ENCODE peak calls at places on chromosomes 16 and 17, in nine cellular contexts. One of them, this sample, is unnamed.

GRCh38 chr16:4928227-4928626 is 8.7 kb downstream of the PPL start:
- DNase-seq in GM23248: no peak
- DNase-seq in EH: no peak
- DNase-seq in frontal cortex: no peak
- DNase-seq in lower lobe of right lung: no peak
- DNase-seq in Calu3: no peak
- DNase-seq in smooth muscle cell of the brain vasculature: no peak
- DNase-seq in stimulated activated CD4-positive, alpha-beta T cell treated with anti-CD3 and anti-CD28 coated beads, Interleukin-1b, Interleukin-23, amount 100 ng/mL, for 1 hour: no peak
- DNase-seq in stimulated activated CD8-positive, alpha-beta memory T cell treated with anti-CD3 and anti-CD28 coated beads, Interleukin-15, amount 100 ng/mL, for 1 hour: no peak
- DNase-seq in this sample: no peak

GRCh38 chr17:17387461-17388362 is 84.5 kb downstream of the NT5M start:
- DNase-seq in frontal cortex: no peak
- DNase-seq in Calu3: peak; percentile 89
- DNase-seq in stimulated activated CD8-positive, alpha-beta memory T cell treated with anti-CD3 and anti-CD28 coated beads, Interleukin-15, amount 100 ng/mL, for 1 hour: no peak
- DNase-seq in GM23248: peak; percentile 12
- DNase-seq in smooth muscle cell of the brain vasculature: no peak
- DNase-seq in stimulated activated CD4-positive, alpha-beta T cell treated with anti-CD3 and anti-CD28 coated beads, Interleukin-1b, Interleukin-23, amount 100 ng/mL, for 1 hour: no peak
- DNase-seq in EH: no peak
- DNase-seq in lower lobe of right lung: peak; percentile 69
- DNase-seq in this sample: peak; percentile 55

GRCh38 chr16:85306071-85306792 is 194.0 kb upstream of the CIBAR2 start:
- DNase-seq in GM23248: peak; percentile 95
- DNase-seq in stimulated activated CD4-positive, alpha-beta T cell treated with anti-CD3 and anti-CD28 coated beads, Interleukin-1b, Interleukin-23, amount 100 ng/mL, for 1 hour: peak; percentile 22
- DNase-seq in lower lobe of right lung: peak; percentile 96
- DNase-seq in stimulated activated CD8-positive, alpha-beta memory T cell treated with anti-CD3 and anti-CD28 coated beads, Interleukin-15, amount 100 ng/mL, for 1 hour: peak; percentile 57
- DNase-seq in frontal cortex: peak; percentile 51
- DNase-seq in EH: peak; percentile 88
- DNase-seq in Calu3: peak; percentile 81
- DNase-seq in smooth muscle cell of the brain vasculature: no peak
- DNase-seq in this sample: peak; percentile 92

GRCh38 chr16:50616883-50617629 is 64.1 kb downstream of the SNX20 start:
- DNase-seq in frontal cortex: no peak
- DNase-seq in smooth muscle cell of the brain vasculature: no peak
- DNase-seq in Calu3: no peak
- DNase-seq in GM23248: no peak
- DNase-seq in EH: peak; percentile 27
- DNase-seq in lower lobe of right lung: no peak
- DNase-seq in stimulated activated CD4-positive, alpha-beta T cell treated with anti-CD3 and anti-CD28 coated beads, Interleukin-1b, Interleukin-23, amount 100 ng/mL, for 1 hour: no peak
- DNase-seq in stimulated activated CD8-positive, alpha-beta memory T cell treated with anti-CD3 and anti-CD28 coated beads, Interleukin-15, amount 100 ng/mL, for 1 hour: no peak
- DNase-seq in this sample: peak; percentile 20

GRCh38 chr17:10292057-10292931 is 80.5 kb downstream of the MYH13 start:
- DNase-seq in stimulated activated CD8-positive, alpha-beta memory T cell treated with anti-CD3 and anti-CD28 coated beads, Interleukin-15, amount 100 ng/mL, for 1 hour: no peak
- DNase-seq in stimulated activated CD4-positive, alpha-beta T cell treated with anti-CD3 and anti-CD28 coated beads, Interleukin-1b, Interleukin-23, amount 100 ng/mL, for 1 hour: no peak
- DNase-seq in Calu3: no peak
- DNase-seq in frontal cortex: no peak
- DNase-seq in EH: peak; percentile 41
- DNase-seq in smooth muscle cell of the brain vasculature: no peak
- DNase-seq in GM23248: peak; percentile 96
- DNase-seq in lower lobe of right lung: no peak
- DNase-seq in this sample: no peak

GRCh38 chr16:23174622-23175021 is 7.9 kb upstream of the SCNN1G start:
- DNase-seq in Calu3: no peak
- DNase-seq in GM23248: peak; percentile 44
- DNase-seq in EH: peak; percentile 35
- DNase-seq in frontal cortex: no peak
- DNase-seq in stimulated activated CD8-positive, alpha-beta memory T cell treated with anti-CD3 and anti-CD28 coated beads, Interleukin-15, amount 100 ng/mL, for 1 hour: no peak
- DNase-seq in stimulated activated CD4-positive, alpha-beta T cell treated with anti-CD3 and anti-CD28 coated beads, Interleukin-1b, Interleukin-23, amount 100 ng/mL, for 1 hour: no peak
- DNase-seq in lower lobe of right lung: no peak
- DNase-seq in smooth muscle cell of the brain vasculature: no peak
- DNase-seq in this sample: no peak

GRCh38 chr17:2024572-2025219 is 438 bp downstream of the RTN4RL1 start:
- DNase-seq in stimulated activated CD8-positive, alpha-beta memory T cell treated with anti-CD3 and anti-CD28 coated beads, Interleukin-15, amount 100 ng/mL, for 1 hour: no peak
- DNase-seq in EH: no peak
- DNase-seq in Calu3: no peak
- DNase-seq in stimulated activated CD4-positive, alpha-beta T cell treated with anti-CD3 and anti-CD28 coated beads, Interleukin-1b, Interleukin-23, amount 100 ng/mL, for 1 hour: no peak
- DNase-seq in GM23248: no peak
- DNase-seq in lower lobe of right lung: no peak
- DNase-seq in smooth muscle cell of the brain vasculature: no peak
- DNase-seq in frontal cortex: no peak
- DNase-seq in this sample: no peak

GRCh38 chr17:47862621-47863440 is 11.9 kb upstream of the SP6 start:
- DNase-seq in frontal cortex: no peak
- DNase-seq in EH: peak; percentile 91
- DNase-seq in GM23248: peak; percentile 90
- DNase-seq in stimulated activated CD8-positive, alpha-beta memory T cell treated with anti-CD3 and anti-CD28 coated beads, Interleukin-15, amount 100 ng/mL, for 1 hour: no peak
- DNase-seq in Calu3: no peak
- DNase-seq in lower lobe of right lung: no peak
- DNase-seq in smooth muscle cell of the brain vasculature: no peak
- DNase-seq in stimulated activated CD4-positive, alpha-beta T cell treated with anti-CD3 and anti-CD28 coated beads, Interleukin-1b, Interleukin-23, amount 100 ng/mL, for 1 hour: no peak
- DNase-seq in this sample: no peak

GRCh38 chr17:3891626-3892094 is 1.2 kb downstream of the CAMKK1 start:
- DNase-seq in smooth muscle cell of the brain vasculature: no peak
- DNase-seq in GM23248: peak; percentile 51
- DNase-seq in lower lobe of right lung: no peak
- DNase-seq in EH: peak; percentile 34
- DNase-seq in frontal cortex: no peak
- DNase-seq in stimulated activated CD4-positive, alpha-beta T cell treated with anti-CD3 and anti-CD28 coated beads, Interleukin-1b, Interleukin-23, amount 100 ng/mL, for 1 hour: no peak
- DNase-seq in Calu3: no peak
- DNase-seq in stimulated activated CD8-positive, alpha-beta memory T cell treated with anti-CD3 and anti-CD28 coated beads, Interleukin-15, amount 100 ng/mL, for 1 hour: no peak
- DNase-seq in this sample: no peak

GRCh38 chr17:1762906-1763829 is 1.3 kb downstream of the SERPINF1 start:
- DNase-seq in stimulated activated CD8-positive, alpha-beta memory T cell treated with anti-CD3 and anti-CD28 coated beads, Interleukin-15, amount 100 ng/mL, for 1 hour: no peak
- DNase-seq in EH: peak; percentile 76
- DNase-seq in lower lobe of right lung: no peak
- DNase-seq in stimulated activated CD4-positive, alpha-beta T cell treated with anti-CD3 and anti-CD28 coated beads, Interleukin-1b, Interleukin-23, amount 100 ng/mL, for 1 hour: no peak
- DNase-seq in smooth muscle cell of the brain vasculature: peak; percentile 77
- DNase-seq in frontal cortex: no peak
- DNase-seq in GM23248: peak; percentile 81
- DNase-seq in Calu3: no peak
- DNase-seq in this sample: peak; percentile 86

GRCh38 chr17:6936370-6937028 is 59.4 kb upstream of the ALOX12 start:
- DNase-seq in stimulated activated CD4-positive, alpha-beta T cell treated with anti-CD3 and anti-CD28 coated beads, Interleukin-1b, Interleukin-23, amount 100 ng/mL, for 1 hour: no peak
- DNase-seq in Calu3: no peak
- DNase-seq in lower lobe of right lung: no peak
- DNase-seq in stimulated activated CD8-positive, alpha-beta memory T cell treated with anti-CD3 and anti-CD28 coated beads, Interleukin-15, amount 100 ng/mL, for 1 hour: no peak
- DNase-seq in EH: peak; percentile 66
- DNase-seq in frontal cortex: no peak
- DNase-seq in GM23248: peak; percentile 70
- DNase-seq in smooth muscle cell of the brain vasculature: no peak
- DNase-seq in this sample: peak; percentile 17

GRCh38 chr17:45784583-45785372 is 658 bp downstream of the CRHR1 start:
- DNase-seq in smooth muscle cell of the brain vasculature: no peak
- DNase-seq in stimulated activated CD4-positive, alpha-beta T cell treated with anti-CD3 and anti-CD28 coated beads, Interleukin-1b, Interleukin-23, amount 100 ng/mL, for 1 hour: no peak
- DNase-seq in lower lobe of right lung: peak; percentile 56
- DNase-seq in frontal cortex: peak; percentile 60
- DNase-seq in GM23248: peak; percentile 52
- DNase-seq in stimulated activated CD8-positive, alpha-beta memory T cell treated with anti-CD3 and anti-CD28 coated beads, Interleukin-15, amount 100 ng/mL, for 1 hour: no peak
- DNase-seq in EH: peak; percentile 21
- DNase-seq in Calu3: peak; percentile 67
- DNase-seq in this sample: no peak

GRCh38 chr16:1734123-1734522 is 28.1 kb downstream of the MAPK8IP3 start:
- DNase-seq in stimulated activated CD8-positive, alpha-beta memory T cell treated with anti-CD3 and anti-CD28 coated beads, Interleukin-15, amount 100 ng/mL, for 1 hour: no peak
- DNase-seq in frontal cortex: no peak
- DNase-seq in stimulated activated CD4-positive, alpha-beta T cell treated with anti-CD3 and anti-CD28 coated beads, Interleukin-1b, Interleukin-23, amount 100 ng/mL, for 1 hour: no peak
- DNase-seq in GM23248: no peak
- DNase-seq in Calu3: no peak
- DNase-seq in EH: no peak
- DNase-seq in smooth muscle cell of the brain vasculature: no peak
- DNase-seq in lower lobe of right lung: no peak
- DNase-seq in this sample: no peak

GRCh38 chr17:77819497-77819896 is 139.0 kb upstream of the TNRC6C start:
- DNase-seq in smooth muscle cell of the brain vasculature: no peak
- DNase-seq in frontal cortex: no peak
- DNase-seq in Calu3: no peak
- DNase-seq in GM23248: no peak
- DNase-seq in stimulated activated CD8-positive, alpha-beta memory T cell treated with anti-CD3 and anti-CD28 coated beads, Interleukin-15, amount 100 ng/mL, for 1 hour: no peak
- DNase-seq in stimulated activated CD4-positive, alpha-beta T cell treated with anti-CD3 and anti-CD28 coated beads, Interleukin-1b, Interleukin-23, amount 100 ng/mL, for 1 hour: no peak
- DNase-seq in lower lobe of right lung: no peak
- DNase-seq in EH: no peak
- DNase-seq in this sample: no peak

GRCh38 chr16:1746693-1747195 is 24.6 kb downstream of the NME3 start:
- DNase-seq in EH: peak; percentile 58
- DNase-seq in Calu3: no peak
- DNase-seq in stimulated activated CD8-positive, alpha-beta memory T cell treated with anti-CD3 and anti-CD28 coated beads, Interleukin-15, amount 100 ng/mL, for 1 hour: no peak
- DNase-seq in frontal cortex: no peak
- DNase-seq in GM23248: no peak
- DNase-seq in lower lobe of right lung: no peak
- DNase-seq in stimulated activated CD4-positive, alpha-beta T cell treated with anti-CD3 and anti-CD28 coated beads, Interleukin-1b, Interleukin-23, amount 100 ng/mL, for 1 hour: no peak
- DNase-seq in smooth muscle cell of the brain vasculature: no peak
- DNase-seq in this sample: no peak

GRCh38 chr17:50539762-50540440 is 7.1 kb upstream of the SPATA20 start:
- DNase-seq in lower lobe of right lung: no peak
- DNase-seq in EH: no peak
- DNase-seq in stimulated activated CD4-positive, alpha-beta T cell treated with anti-CD3 and anti-CD28 coated beads, Interleukin-1b, Interleukin-23, amount 100 ng/mL, for 1 hour: no peak
- DNase-seq in stimulated activated CD8-positive, alpha-beta memory T cell treated with anti-CD3 and anti-CD28 coated beads, Interleukin-15, amount 100 ng/mL, for 1 hour: no peak
- DNase-seq in smooth muscle cell of the brain vasculature: no peak
- DNase-seq in Calu3: peak; percentile 42
- DNase-seq in frontal cortex: no peak
- DNase-seq in GM23248: no peak
- DNase-seq in this sample: no peak

GRCh38 chr16:77660311-77660710 is 62.0 kb upstream of the NUDT7 start:
- DNase-seq in stimulated activated CD4-positive, alpha-beta T cell treated with anti-CD3 and anti-CD28 coated beads, Interleukin-1b, Interleukin-23, amount 100 ng/mL, for 1 hour: no peak
- DNase-seq in Calu3: peak; percentile 6
- DNase-seq in smooth muscle cell of the brain vasculature: peak; percentile 29
- DNase-seq in frontal cortex: no peak
- DNase-seq in lower lobe of right lung: no peak
- DNase-seq in EH: no peak
- DNase-seq in stimulated activated CD8-positive, alpha-beta memory T cell treated with anti-CD3 and anti-CD28 coated beads, Interleukin-15, amount 100 ng/mL, for 1 hour: no peak
- DNase-seq in GM23248: peak; percentile 70
- DNase-seq in this sample: no peak

GRCh38 chr17:80919331-80920284 is 72.0 kb upstream of the CHMP6 start:
- DNase-seq in EH: no peak
- DNase-seq in stimulated activated CD8-positive, alpha-beta memory T cell treated with anti-CD3 and anti-CD28 coated beads, Interleukin-15, amount 100 ng/mL, for 1 hour: no peak
- DNase-seq in stimulated activated CD4-positive, alpha-beta T cell treated with anti-CD3 and anti-CD28 coated beads, Interleukin-1b, Interleukin-23, amount 100 ng/mL, for 1 hour: no peak
- DNase-seq in frontal cortex: no peak
- DNase-seq in smooth muscle cell of the brain vasculature: no peak
- DNase-seq in lower lobe of right lung: no peak
- DNase-seq in Calu3: no peak
- DNase-seq in GM23248: no peak
- DNase-seq in this sample: no peak

GRCh38 chr17:33968350-33969044 is 286.6 kb upstream of the CCL2 start:
- DNase-seq in GM23248: peak; percentile 10
- DNase-seq in smooth muscle cell of the brain vasculature: no peak
- DNase-seq in stimulated activated CD4-positive, alpha-beta T cell treated with anti-CD3 and anti-CD28 coated beads, Interleukin-1b, Interleukin-23, amount 100 ng/mL, for 1 hour: no peak
- DNase-seq in stimulated activated CD8-positive, alpha-beta memory T cell treated with anti-CD3 and anti-CD28 coated beads, Interleukin-15, amount 100 ng/mL, for 1 hour: no peak
- DNase-seq in Calu3: no peak
- DNase-seq in lower lobe of right lung: no peak
- DNase-seq in frontal cortex: no peak
- DNase-seq in EH: no peak
- DNase-seq in this sample: no peak

GRCh38 chr17:17300624-17301568 is 2.3 kb upstream of the NT5M start:
- DNase-seq in frontal cortex: no peak
- DNase-seq in lower lobe of right lung: peak; percentile 52
- DNase-seq in EH: peak; percentile 67
- DNase-seq in stimulated activated CD4-positive, alpha-beta T cell treated with anti-CD3 and anti-CD28 coated beads, Interleukin-1b, Interleukin-23, amount 100 ng/mL, for 1 hour: peak; percentile 7
- DNase-seq in stimulated activated CD8-positive, alpha-beta memory T cell treated with anti-CD3 and anti-CD28 coated beads, Interleukin-15, amount 100 ng/mL, for 1 hour: no peak
- DNase-seq in Calu3: peak; percentile 50
- DNase-seq in smooth muscle cell of the brain vasculature: no peak
- DNase-seq in GM23248: peak; percentile 79
- DNase-seq in this sample: no peak

GRCh38 chr16:72198641-72199250 is 26.8 kb upstream of the PMFBP1 start:
- DNase-seq in stimulated activated CD8-positive, alpha-beta memory T cell treated with anti-CD3 and anti-CD28 coated beads, Interleukin-15, amount 100 ng/mL, for 1 hour: no peak
- DNase-seq in Calu3: no peak
- DNase-seq in stimulated activated CD4-positive, alpha-beta T cell treated with anti-CD3 and anti-CD28 coated beads, Interleukin-1b, Interleukin-23, amount 100 ng/mL, for 1 hour: no peak
- DNase-seq in smooth muscle cell of the brain vasculature: no peak
- DNase-seq in EH: no peak
- DNase-seq in frontal cortex: no peak
- DNase-seq in GM23248: no peak
- DNase-seq in lower lobe of right lung: no peak
- DNase-seq in this sample: no peak

GRCh38 chr17:29722411-29723198 is 99.9 kb upstream of the CORO6 start:
- DNase-seq in Calu3: no peak
- DNase-seq in EH: peak; percentile 48
- DNase-seq in smooth muscle cell of the brain vasculature: no peak
- DNase-seq in stimulated activated CD4-positive, alpha-beta T cell treated with anti-CD3 and anti-CD28 coated beads, Interleukin-1b, Interleukin-23, amount 100 ng/mL, for 1 hour: peak; percentile 22
- DNase-seq in lower lobe of right lung: no peak
- DNase-seq in stimulated activated CD8-positive, alpha-beta memory T cell treated with anti-CD3 and anti-CD28 coated beads, Interleukin-15, amount 100 ng/mL, for 1 hour: peak; percentile 3
- DNase-seq in GM23248: peak; percentile 77
- DNase-seq in frontal cortex: no peak
- DNase-seq in this sample: no peak

GRCh38 chr16:12917653-12918052 is 16.3 kb downstream of the SHISA9 start:
- DNase-seq in EH: peak; percentile 36
- DNase-seq in GM23248: no peak
- DNase-seq in Calu3: no peak
- DNase-seq in stimulated activated CD8-positive, alpha-beta memory T cell treated with anti-CD3 and anti-CD28 coated beads, Interleukin-15, amount 100 ng/mL, for 1 hour: no peak
- DNase-seq in stimulated activated CD4-positive, alpha-beta T cell treated with anti-CD3 and anti-CD28 coated beads, Interleukin-1b, Interleukin-23, amount 100 ng/mL, for 1 hour: no peak
- DNase-seq in lower lobe of right lung: no peak
- DNase-seq in smooth muscle cell of the brain vasculature: no peak
- DNase-seq in frontal cortex: no peak
- DNase-seq in this sample: no peak

GRCh38 chr17:74619077-74619673 is 4.4 kb downstream of the CD300E start:
- DNase-seq in lower lobe of right lung: no peak
- DNase-seq in stimulated activated CD4-positive, alpha-beta T cell treated with anti-CD3 and anti-CD28 coated beads, Interleukin-1b, Interleukin-23, amount 100 ng/mL, for 1 hour: no peak
- DNase-seq in Calu3: no peak
- DNase-seq in stimulated activated CD8-positive, alpha-beta memory T cell treated with anti-CD3 and anti-CD28 coated beads, Interleukin-15, amount 100 ng/mL, for 1 hour: no peak
- DNase-seq in frontal cortex: no peak
- DNase-seq in EH: no peak
- DNase-seq in smooth muscle cell of the brain vasculature: no peak
- DNase-seq in GM23248: peak; percentile 14
- DNase-seq in this sample: no peak

GRCh38 chr16:86899757-86900156 is 321.4 kb downstream of the FOXL1 start:
- DNase-seq in Calu3: no peak
- DNase-seq in GM23248: peak; percentile 61
- DNase-seq in stimulated activated CD4-positive, alpha-beta T cell treated with anti-CD3 and anti-CD28 coated beads, Interleukin-1b, Interleukin-23, amount 100 ng/mL, for 1 hour: no peak
- DNase-seq in smooth muscle cell of the brain vasculature: no peak
- DNase-seq in EH: peak; percentile 52
- DNase-seq in stimulated activated CD8-positive, alpha-beta memory T cell treated with anti-CD3 and anti-CD28 coated beads, Interleukin-15, amount 100 ng/mL, for 1 hour: no peak
- DNase-seq in lower lobe of right lung: no peak
- DNase-seq in frontal cortex: no peak
- DNase-seq in this sample: no peak

GRCh38 chr17:76255801-76256429 is 9.2 kb upstream of the UBALD2 start:
- DNase-seq in lower lobe of right lung: no peak
- DNase-seq in GM23248: no peak
- DNase-seq in EH: no peak
- DNase-seq in stimulated activated CD4-positive, alpha-beta T cell treated with anti-CD3 and anti-CD28 coated beads, Interleukin-1b, Interleukin-23, amount 100 ng/mL, for 1 hour: no peak
- DNase-seq in smooth muscle cell of the brain vasculature: no peak
- DNase-seq in frontal cortex: no peak
- DNase-seq in stimulated activated CD8-positive, alpha-beta memory T cell treated with anti-CD3 and anti-CD28 coated beads, Interleukin-15, amount 100 ng/mL, for 1 hour: no peak
- DNase-seq in Calu3: no peak
- DNase-seq in this sample: peak; percentile 25

GRCh38 chr17:4199818-4200402 is 56.9 kb downstream of the CYB5D2 start:
- DNase-seq in Calu3: peak; percentile 23
- DNase-seq in stimulated activated CD4-positive, alpha-beta T cell treated with anti-CD3 and anti-CD28 coated beads, Interleukin-1b, Interleukin-23, amount 100 ng/mL, for 1 hour: no peak
- DNase-seq in frontal cortex: no peak
- DNase-seq in stimulated activated CD8-positive, alpha-beta memory T cell treated with anti-CD3 and anti-CD28 coated beads, Interleukin-15, amount 100 ng/mL, for 1 hour: no peak
- DNase-seq in GM23248: peak; percentile 72
- DNase-seq in EH: peak; percentile 58
- DNase-seq in smooth muscle cell of the brain vasculature: no peak
- DNase-seq in lower lobe of right lung: no peak
- DNase-seq in this sample: no peak

GRCh38 chr17:41717408-41718286 is 5.5 kb downstream of the GAST start:
- DNase-seq in stimulated activated CD8-positive, alpha-beta memory T cell treated with anti-CD3 and anti-CD28 coated beads, Interleukin-15, amount 100 ng/mL, for 1 hour: no peak
- DNase-seq in Calu3: no peak
- DNase-seq in stimulated activated CD4-positive, alpha-beta T cell treated with anti-CD3 and anti-CD28 coated beads, Interleukin-1b, Interleukin-23, amount 100 ng/mL, for 1 hour: no peak
- DNase-seq in GM23248: peak; percentile 74
- DNase-seq in frontal cortex: no peak
- DNase-seq in lower lobe of right lung: no peak
- DNase-seq in smooth muscle cell of the brain vasculature: no peak
- DNase-seq in EH: peak; percentile 62
- DNase-seq in this sample: no peak

GRCh38 chr16:2296662-2297505 is 29.0 kb upstream of the RNPS1 start:
- DNase-seq in Calu3: peak; percentile 39
- DNase-seq in frontal cortex: no peak
- DNase-seq in smooth muscle cell of the brain vasculature: no peak
- DNase-seq in lower lobe of right lung: no peak
- DNase-seq in stimulated activated CD4-positive, alpha-beta T cell treated with anti-CD3 and anti-CD28 coated beads, Interleukin-1b, Interleukin-23, amount 100 ng/mL, for 1 hour: no peak
- DNase-seq in stimulated activated CD8-positive, alpha-beta memory T cell treated with anti-CD3 and anti-CD28 coated beads, Interleukin-15, amount 100 ng/mL, for 1 hour: no peak
- DNase-seq in GM23248: peak; percentile 44
- DNase-seq in EH: peak; percentile 54
- DNase-seq in this sample: no peak

GRCh38 chr17:82399030-82399429 is 19.1 kb upstream of the HEXD start:
- DNase-seq in lower lobe of right lung: no peak
- DNase-seq in GM23248: peak; percentile 92
- DNase-seq in smooth muscle cell of the brain vasculature: peak; percentile 75
- DNase-seq in stimulated activated CD4-positive, alpha-beta T cell treated with anti-CD3 and anti-CD28 coated beads, Interleukin-1b, Interleukin-23, amount 100 ng/mL, for 1 hour: no peak
- DNase-seq in stimulated activated CD8-positive, alpha-beta memory T cell treated with anti-CD3 and anti-CD28 coated beads, Interleukin-15, amount 100 ng/mL, for 1 hour: no peak
- DNase-seq in frontal cortex: peak; percentile 62
- DNase-seq in EH: peak; percentile 90
- DNase-seq in Calu3: no peak
- DNase-seq in this sample: no peak